ENCODE peak calls at places on chromosomes 3 and 15, in six cellular contexts. I, B, T, G, M and X are unnamed samples.

GRCh38 chr15:65088643-65089021 is 12.1 kb downstream of the KBTBD13 start:
- DNase-seq in I (no peak), B (no peak), T (no peak), G (no peak), M (no peak), X (no peak)

GRCh38 chr15:74208901-74209559 is 6.4 kb upstream of the STRA6 start:
- DNase-seq in I (no peak), B (no peak), T (no peak), G (peak; percentile 55), M (no peak), X (peak; percentile 27)

GRCh38 chr15:78083687-78084358 is 6.3 kb upstream of the TBC1D2B start:
- DNase-seq in I (no peak), B (peak; percentile 48), T (no peak), G (no peak), M (no peak), X (no peak)

GRCh38 chr3:132405609-132406299 is 11.5 kb upstream of the DNAJC13 start:
- DNase-seq in I (no peak), B (no peak), T (no peak), G (no peak), M (no peak), X (no peak)

GRCh38 chr15:65067334-65067644 is 502 bp downstream of the RASL12 start:
- DNase-seq in I (no peak), B (no peak), T (no peak), G (no peak), M (no peak), X (no peak)

GRCh38 chr15:59443341-59444081 is 5.5 kb downstream of the FAM81A start:
- DNase-seq in I (no peak), B (no peak), T (no peak), G (no peak), M (no peak), X (no peak)

GRCh38 chr3:12301513-12301912 is 12.6 kb downstream of the PPARG start:
- DNase-seq in I (no peak), B (no peak), T (no peak), G (no peak), M (no peak), X (no peak)

GRCh38 chr15:27670481-27670880 is 428.6 kb downstream of the OCA2 start:
- DNase-seq in I (no peak), B (no peak), T (no peak), G (no peak), M (no peak), X (no peak)

GRCh38 chr3:126212629-126213375 is 32.4 kb upstream of the ALDH1L1 start:
- DNase-seq in I (no peak), B (no peak), T (peak; percentile 50), G (no peak), M (peak; percentile 59), X (peak; percentile 24)

GRCh38 chr15:25435474-25436243 is 3.2 kb downstream of the UBE3A start:
- DNase-seq in I (no peak), B (no peak), T (no peak), G (no peak), M (no peak), X (no peak)

GRCh38 chr3:10845839-10846656 is 30.0 kb downstream of the SLC6A11 start:
- DNase-seq in I (no peak), B (peak; percentile 42), T (no peak), G (no peak), M (no peak), X (no peak)

GRCh38 chr15:68340711-68341671 is 63.4 kb downstream of the FEM1B start:
- DNase-seq in I (no peak), B (no peak), T (no peak), G (no peak), M (no peak), X (no peak)

GRCh38 chr3:146184616-146185015 is 23.6 kb upstream of the PLOD2 start:
- DNase-seq in I (no peak), B (no peak), T (no peak), G (no peak), M (no peak), X (peak; percentile 89)

GRCh38 chr3:1954632-1955031 is 144.0 kb upstream of the CNTN4 start:
- DNase-seq in I (no peak), B (no peak), T (no peak), G (no peak), M (no peak), X (no peak)

GRCh38 chr15:32838338-32838737 is 120.5 kb downstream of the GREM1 start:
- DNase-seq in I (no peak), B (no peak), T (no peak), G (no peak), M (no peak), X (no peak)

GRCh38 chr3:45617430-45618080 is 23.0 kb downstream of the LIMD1 start:
- DNase-seq in I (no peak), B (peak; percentile 5), T (no peak), G (no peak), M (no peak), X (no peak)

GRCh38 chr3:49566312-49566711 is 12.0 kb downstream of the BSN start:
- DNase-seq in I (no peak), B (no peak), T (no peak), G (no peak), M (no peak), X (peak; percentile 17)

GRCh38 chr15:64029111-64029510 is 17.2 kb downstream of the DAPK2 start:
- DNase-seq in I (no peak), B (no peak), T (no peak), G (no peak), M (no peak), X (no peak)

GRCh38 chr3:99714146-99714545 is 75.8 kb downstream of the COL8A1 start:
- DNase-seq in I (no peak), B (peak; percentile 5), T (no peak), G (no peak), M (no peak), X (no peak)

GRCh38 chr3:194632983-194633348 is 253 bp downstream of the TMEM44 start:
- DNase-seq in I (peak; percentile 2), B (no peak), T (peak; percentile 33), G (no peak), M (peak; percentile 33), X (no peak)

GRCh38 chr15:57640935-57641682 is 49.4 kb downstream of the MYZAP start:
- DNase-seq in I (no peak), B (peak; percentile 46), T (no peak), G (no peak), M (no peak), X (peak; percentile 30)

GRCh38 chr15:29125382-29126207 is 144.0 kb downstream of the NSMCE3 start:
- DNase-seq in I (no peak), B (no peak), T (no peak), G (no peak), M (peak; percentile 5), X (no peak)

GRCh38 chr3:174413057-174413912 is 445.8 kb upstream of the NAALADL2 start:
- DNase-seq in I (no peak), B (no peak), T (no peak), G (no peak), M (no peak), X (no peak)

GRCh38 chr3:123158330-123158729 is 43.4 kb upstream of the SEC22A start:
- DNase-seq in I (no peak), B (no peak), T (no peak), G (peak; percentile 4), M (no peak), X (peak; percentile 21)

GRCh38 chr3:15331072-15331605 is 1.2 kb downstream of the SH3BP5 start:
- DNase-seq in I (no peak), B (no peak), T (no peak), G (no peak), M (no peak), X (no peak)

GRCh38 chr15:60928987-60929386 is 300.1 kb downstream of the RORA start:
- DNase-seq in I (no peak), B (no peak), T (no peak), G (no peak), M (no peak), X (no peak)

GRCh38 chr15:70259640-70260066 is 161.9 kb upstream of the TLE3 start:
- DNase-seq in I (no peak), B (no peak), T (no peak), G (no peak), M (no peak), X (no peak)
- TF ChIP-seq CTCF in I (peak; percentile 16), B (no peak), T (no peak), G (peak; percentile 17), M (peak; percentile 8), X (no peak)

GRCh38 chr15:39584266-39584659 is 3.4 kb downstream of the THBS1 start:
- DNase-seq in I (no peak), B (no peak), T (no peak), G (no peak), M (no peak), X (no peak)
- H3K4me3 ChIP-seq in I (no peak overlapping the region), B (no peak overlapping the region), T (peak overlapping the region; percentile 9), G (no peak overlapping the region), M (peak overlapping the region; percentile 78), X (no peak overlapping the region)

DNA sequence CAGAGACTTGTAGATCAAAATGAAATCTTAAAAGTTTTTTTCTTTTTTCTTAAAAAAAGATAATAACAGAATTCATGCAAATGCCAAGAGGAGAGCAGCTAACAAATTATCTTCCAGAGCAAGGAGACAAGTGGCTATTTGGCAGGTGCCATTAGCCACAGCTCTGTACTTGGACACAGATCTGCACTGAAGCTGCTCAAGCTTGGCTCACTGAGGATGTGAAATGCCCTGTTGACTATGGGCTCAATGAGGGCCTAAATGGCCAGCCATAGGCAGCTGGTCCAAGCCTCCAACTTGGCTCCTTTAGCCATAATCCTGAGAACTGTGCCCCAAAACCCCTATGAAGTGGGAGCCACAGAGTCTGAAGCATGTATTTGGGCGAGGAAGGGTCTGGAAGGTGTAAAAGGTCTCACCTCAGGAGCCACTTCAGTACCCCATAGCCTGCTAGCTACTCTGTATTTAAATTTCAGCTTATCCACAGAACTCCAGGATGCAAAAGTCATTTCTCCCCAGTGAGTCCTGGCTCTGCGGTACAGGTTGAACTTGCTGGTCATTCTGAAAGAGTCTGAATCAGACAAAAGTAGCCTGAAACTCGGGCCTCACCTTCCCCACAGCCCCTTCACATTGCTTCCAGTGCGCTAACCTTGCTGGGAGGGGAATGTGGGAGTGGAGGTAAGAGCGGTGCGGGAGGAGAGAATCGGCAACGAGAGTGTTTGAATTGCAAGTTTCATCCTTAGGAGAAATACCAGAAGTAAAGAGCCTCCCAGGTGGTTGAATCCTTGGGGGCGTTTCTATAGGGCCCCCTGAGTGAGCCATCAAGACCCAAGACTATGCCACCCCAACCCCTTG is 48.0 kb downstream of the ZIC4 start:
- DNase-seq in I (no peak), B (no peak), T (no peak), G (no peak), M (no peak), X (no peak)
- H3K27me3 ChIP-seq in I (peaks cover 22% of the 10 kb centered on the region), B (no peaks in the 10 kb centered on the region), T (peaks cover 35% of the 10 kb centered on the region), G (peaks cover 69% of the 10 kb centered on the region), M (peaks cover 99% of the 10 kb centered on the region), X (peaks cover 56% of the 10 kb centered on the region)

DNA sequence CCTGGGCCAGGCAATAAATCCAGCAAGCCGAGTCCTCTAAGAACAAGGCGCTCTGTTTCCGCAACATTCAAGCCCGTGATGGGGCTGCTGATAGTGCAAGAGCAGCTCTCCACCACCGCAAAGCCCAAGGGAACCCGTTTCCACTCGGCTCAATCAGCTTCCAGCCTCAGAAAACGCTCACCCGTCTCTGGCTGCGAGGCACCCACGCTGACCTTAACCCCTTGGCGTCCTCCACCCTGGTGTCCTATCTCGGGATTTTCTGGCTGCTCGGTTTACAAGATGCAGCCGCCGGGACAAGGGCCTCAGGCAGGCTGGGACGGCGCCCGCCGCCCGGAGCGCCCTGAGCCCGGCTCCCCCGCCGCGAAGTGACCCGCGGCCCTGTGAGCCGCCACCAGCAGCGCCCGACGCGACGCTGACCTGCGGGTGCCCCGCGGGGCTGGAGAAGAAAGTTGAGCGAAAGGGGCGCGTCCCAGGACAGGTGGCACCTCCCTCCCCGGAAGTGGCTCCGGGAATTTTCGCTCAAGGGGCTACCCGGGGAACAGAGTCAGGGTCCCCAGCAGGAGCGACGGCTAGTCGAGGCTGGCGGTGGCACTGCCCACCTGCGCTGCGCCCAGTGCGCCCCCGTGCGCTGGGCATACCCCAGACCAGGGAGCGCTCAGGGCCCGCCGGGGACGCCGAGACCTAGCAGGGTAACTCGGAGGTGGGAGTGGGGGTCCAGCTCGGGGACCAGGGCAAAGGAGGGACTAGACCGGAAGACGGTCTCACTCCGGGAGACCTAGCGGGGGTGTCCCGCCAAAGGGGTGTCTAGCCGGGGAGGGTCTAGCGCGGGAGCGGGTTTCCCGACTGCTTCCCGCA is 18.1 kb downstream of the SPATA12 start:
- DNase-seq in I (no peak), B (no peak), T (peak; percentile 66), G (no peak), M (peak; percentile 36), X (peak; percentile 22)
- TF ChIP-seq CTCF in I (no peak), B (no peak), T (no peak), G (peak; percentile 16), M (peak; percentile 20), X (no peak)